ENCODE peak calls at places on chromosomes 16 and 17, in six cellular contexts. G, H, D, L, B and F are unnamed samples.

GRCh38 chr16:51898872-51899271 is 648.1 kb downstream of the TOX3 start:
- DNase-seq in B (no peak), H (no peak), D (no peak), G (no peak), L (no peak), F (no peak)

GRCh38 chr16:65782537-65783290 is 583.8 kb upstream of the CDH5 start:
- DNase-seq in L (no peak), H (no peak), B (no peak), D (peak; percentile 27), G (no peak), F (no peak)

GRCh38 chr17:41215681-41216080 is 10.8 kb upstream of the KRTAP9-2 start:
- DNase-seq in L (no peak), D (no peak), B (no peak), H (no peak), G (no peak), F (no peak)

GRCh38 chr17:81248649-81249048 is 9.5 kb downstream of the NDUFAF8 start:
- DNase-seq in G (no peak), L (no peak), B (no peak), D (no peak), H (no peak), F (no peak)

GRCh38 chr17:55722742-55723487 is at the start of gene TMEM100:
- DNase-seq in B (no peak), D (no peak), G (peak; percentile 18), H (peak; percentile 32), L (no peak), F (no peak)

GRCh38 chr16:57303910-57304168 is 19.4 kb upstream of the PLLP start:
- DNase-seq in H (no peak), B (no peak), L (no peak), G (no peak), D (no peak), F (no peak)

GRCh38 chr17:64155751-64156544 is 26.0 kb upstream of the ERN1 start:
- DNase-seq in G (no peak), D (no peak), H (no peak), B (no peak), L (no peak), F (no peak)

GRCh38 chr17:58318065-58318481 is 10.5 kb downstream of the TSPOAP1 start:
- DNase-seq in G (no peak), L (no peak), B (no peak), D (no peak), H (no peak), F (peak; percentile 8)

GRCh38 chr17:1630662-1631061 is 2.0 kb upstream of the SLC43A2 start:
- DNase-seq in H (no peak), B (no peak), D (no peak), L (no peak), G (no peak), F (no peak)

DNA sequence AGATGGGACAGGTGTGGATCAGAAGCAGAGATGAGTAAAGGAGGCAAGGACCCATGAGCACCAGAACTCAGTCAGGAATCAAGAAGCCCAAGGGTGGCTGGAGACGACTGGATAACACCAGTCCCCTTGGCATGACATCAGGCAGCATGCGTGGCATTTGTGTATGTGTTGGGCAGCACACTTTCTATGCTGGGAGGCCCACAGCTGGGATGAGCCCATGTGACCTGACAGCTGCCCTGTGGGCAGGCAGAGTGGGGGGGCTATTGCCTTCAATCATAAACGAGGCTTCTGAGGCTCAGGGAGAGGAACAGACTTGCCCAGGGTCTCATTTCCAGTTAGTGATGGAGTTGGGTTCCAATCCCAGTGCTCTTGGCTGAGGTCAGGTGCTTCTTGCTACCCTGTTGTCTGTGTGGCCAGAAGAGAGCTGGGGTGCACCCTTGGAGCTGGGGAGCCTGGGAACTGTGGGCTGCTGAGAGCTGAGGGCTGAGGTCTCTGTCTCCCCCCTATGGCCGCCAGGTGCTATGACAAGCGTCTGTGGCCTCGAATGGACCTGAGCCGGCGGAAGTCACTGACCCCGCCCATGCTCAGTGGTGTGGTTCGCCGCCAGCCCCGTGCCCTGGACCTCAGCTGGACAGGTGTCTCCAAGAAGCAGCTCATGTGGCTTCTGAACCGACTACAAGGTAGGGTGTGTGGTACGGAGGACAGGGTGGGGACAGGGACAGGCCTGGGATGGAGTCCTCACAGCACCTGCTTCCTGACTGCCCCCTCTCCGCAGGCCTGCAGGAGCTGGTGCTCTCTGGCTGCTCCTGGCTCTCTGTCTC is 7.1 kb upstream of the ORAI3 start:
- DNase-seq in L (peak; percentile 91), B (no peak), H (peak; percentile 90), G (peak; percentile 89), D (peak; percentile 87), F (peak; percentile 96)
- TF ChIP-seq POLR2AphosphoS5 in L (no peak), B (no peak), H (no peak), G (no peak), D (peak; percentile 37), F (no peak)

DNA sequence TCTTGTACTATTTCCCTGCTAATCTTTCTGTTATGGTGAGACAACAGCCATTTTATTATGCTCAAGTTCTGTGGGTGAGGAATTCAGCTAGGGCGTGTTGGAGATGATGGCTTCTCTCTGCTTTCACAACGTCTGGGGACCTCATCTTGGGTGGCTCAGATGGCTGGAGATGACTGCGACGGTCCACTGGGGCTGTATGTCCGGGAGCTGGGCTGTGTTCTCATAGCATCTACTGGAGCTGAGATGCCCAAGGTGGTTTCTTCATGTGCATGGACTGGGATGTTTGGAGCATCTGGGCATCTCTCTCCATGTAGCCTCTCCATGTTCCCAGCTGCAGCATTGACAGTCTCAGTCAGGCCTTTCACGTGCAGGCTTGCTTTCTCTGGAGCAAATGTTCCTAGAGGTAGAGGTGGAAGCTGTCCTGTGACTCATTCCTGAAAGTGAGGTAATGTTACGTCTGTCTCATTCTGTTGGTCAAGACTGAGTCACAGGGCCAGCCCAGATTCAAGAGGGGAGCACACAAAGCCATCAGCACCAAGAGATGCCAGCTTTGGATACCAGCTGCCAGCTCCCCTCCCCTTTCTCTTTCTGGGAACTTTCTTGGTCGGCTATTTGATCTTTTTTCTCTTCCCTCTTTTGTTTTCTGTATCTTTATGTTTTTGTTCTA is 96.2 kb downstream of the RAP1GAP2 start:
- DNase-seq in B (no peak), D (no peak), G (no peak), H (peak; percentile 24), L (no peak), F (no peak)
- TF ChIP-seq TAF1 in B (no peak), D (no peak), G (no peak), H (no peak), L (no peak), F (no peak)

GRCh38 chr17:38509008-38509771 is 80.9 kb downstream of the ARHGAP23 start:
- DNase-seq in L (peak; percentile 94), H (peak; percentile 98), B (no peak), G (peak; percentile 92), D (peak; percentile 96), F (peak; percentile 90)
- TF ChIP-seq POLR2AphosphoS5 in L (no peak), H (no peak), B (no peak), G (no peak), D (peak; percentile 65), F (no peak)

DNA sequence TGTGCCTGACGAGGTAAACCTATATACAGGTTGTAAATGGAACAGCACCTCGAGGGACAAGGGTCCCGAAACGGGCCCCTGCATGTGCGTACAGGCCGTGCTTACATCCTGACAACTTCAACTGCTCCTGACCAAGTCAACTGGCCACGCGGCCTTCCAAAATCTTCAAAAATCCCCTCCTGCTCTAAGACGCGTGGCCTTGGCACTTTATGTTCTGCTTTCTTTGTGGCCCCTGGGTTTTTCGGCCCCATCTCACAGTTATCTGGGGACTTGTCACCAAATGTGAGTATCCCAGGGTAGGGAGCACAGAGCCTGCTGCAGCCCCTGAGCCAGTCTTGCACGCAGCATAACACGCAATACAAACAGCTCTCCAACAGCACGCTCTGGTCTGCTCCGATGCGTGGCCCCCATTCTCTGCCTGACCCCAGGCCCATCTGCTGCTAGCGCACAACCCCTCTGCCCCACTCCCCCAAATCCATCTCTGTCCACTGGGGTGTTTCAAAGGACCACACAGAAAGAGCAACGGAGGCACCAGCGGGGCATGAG is 659 bp downstream of the RPH3AL start:
- DNase-seq in H (no peak), D (no peak), G (no peak), L (no peak), B (no peak), F (no peak)
- TF ChIP-seq TAF1 in H (no peak), D (no peak), G (no peak), L (no peak), B (no peak), F (no peak)

GRCh38 chr16:19710191-19710908 is 7.7 kb downstream of the KNOP1 start:
- DNase-seq in B (no peak), H (no peak), L (no peak), G (peak; percentile 31), D (no peak), F (no peak)

GRCh38 chr16:19709381-19710136 is 8.5 kb downstream of the KNOP1 start:
- DNase-seq in H (no peak), L (no peak), G (no peak), B (no peak), D (no peak), F (no peak)

GRCh38 chr16:19711643-19712042 is 6.4 kb downstream of the KNOP1 start:
- DNase-seq in B (no peak), H (no peak), D (no peak), G (no peak), L (no peak), F (no peak)

GRCh38 chr16:19712418-19713058 is 5.5 kb downstream of the KNOP1 start:
- DNase-seq in G (no peak), B (no peak), L (no peak), D (no peak), H (no peak), F (no peak)

GRCh38 chr16:19710991-19711545 is 7.0 kb downstream of the KNOP1 start:
- DNase-seq in H (no peak), D (no peak), L (no peak), B (no peak), G (no peak), F (no peak)
- TF ChIP-seq POLR2AphosphoS5 in H (no peak), D (no peak), L (no peak), B (no peak), G (no peak), F (no peak)